ENCODE peak calls at places on chromosomes 7 and 10, in nine cellular contexts. One of them, this sample, is unnamed.

GRCh38 chr7:14924398-14924797 is 21.8 kb upstream of the DGKB start:
- DNase-seq in NCI-H1092: no peak
- DNase-seq in nucleus accumbens: no peak
- DNase-seq in ACHN: peak
- DNase-seq in GM23338: no peak
- DNase-seq in heart left ventricle: no peak
- DNase-seq in activated T-cell treated with anti-CD3 and anti-CD28 coated beads for 24 hours: no peak
- DNase-seq in NCI-H2107: no peak
- DNase-seq in dorsolateral prefrontal cortex: no peak
- DNase-seq in this sample: no peak

GRCh38 chr10:69902835-69903535 is 101.3 kb downstream of the COL13A1 start:
- DNase-seq in NCI-H1092: no peak
- DNase-seq in nucleus accumbens: no peak
- DNase-seq in heart left ventricle: no peak
- DNase-seq in GM23338: no peak
- DNase-seq in NCI-H2107: no peak
- DNase-seq in ACHN: no peak
- DNase-seq in activated T-cell treated with anti-CD3 and anti-CD28 coated beads for 24 hours: no peak
- DNase-seq in dorsolateral prefrontal cortex: no peak
- DNase-seq in this sample: no peak

GRCh38 chr10:1187151-1187854 is 131.1 kb downstream of the WDR37 start:
- DNase-seq in ACHN: no peak
- DNase-seq in heart left ventricle: peak
- DNase-seq in NCI-H1092: no peak
- DNase-seq in activated T-cell treated with anti-CD3 and anti-CD28 coated beads for 24 hours: no peak
- DNase-seq in nucleus accumbens: peak
- DNase-seq in GM23338: no peak
- DNase-seq in NCI-H2107: no peak
- DNase-seq in dorsolateral prefrontal cortex: peak
- DNase-seq in this sample: peak

GRCh38 chr7:36372156-36372555 is 17.5 kb upstream of the ANLN start:
- DNase-seq in activated T-cell treated with anti-CD3 and anti-CD28 coated beads for 24 hours: no peak
- DNase-seq in NCI-H1092: no peak
- DNase-seq in NCI-H2107: no peak
- DNase-seq in heart left ventricle: no peak
- DNase-seq in nucleus accumbens: no peak
- DNase-seq in dorsolateral prefrontal cortex: no peak
- DNase-seq in ACHN: no peak
- DNase-seq in GM23338: no peak
- DNase-seq in this sample: no peak

GRCh38 chr7:29564455-29565185 is 985 bp downstream of the PRR15 start:
- DNase-seq in NCI-H1092: peak
- DNase-seq in activated T-cell treated with anti-CD3 and anti-CD28 coated beads for 24 hours: no peak
- DNase-seq in ACHN: peak
- DNase-seq in GM23338: peak
- DNase-seq in dorsolateral prefrontal cortex: peak
- DNase-seq in heart left ventricle: peak
- DNase-seq in NCI-H2107: no peak
- DNase-seq in nucleus accumbens: no peak
- DNase-seq in this sample: peak

GRCh38 chr10:90968448-90969086 is 47.7 kb upstream of the ANKRD1 start:
- DNase-seq in ACHN: peak
- DNase-seq in activated T-cell treated with anti-CD3 and anti-CD28 coated beads for 24 hours: no peak
- DNase-seq in GM23338: no peak
- DNase-seq in nucleus accumbens: no peak
- DNase-seq in NCI-H2107: no peak
- DNase-seq in NCI-H1092: no peak
- DNase-seq in heart left ventricle: no peak
- DNase-seq in dorsolateral prefrontal cortex: no peak
- DNase-seq in this sample: no peak

GRCh38 chr7:107658467-107658866 is 2.2 kb upstream of the SLC26A4 start:
- DNase-seq in heart left ventricle: no peak
- DNase-seq in activated T-cell treated with anti-CD3 and anti-CD28 coated beads for 24 hours: no peak
- DNase-seq in GM23338: no peak
- DNase-seq in nucleus accumbens: no peak
- DNase-seq in NCI-H1092: no peak
- DNase-seq in dorsolateral prefrontal cortex: no peak
- DNase-seq in ACHN: no peak
- DNase-seq in NCI-H2107: no peak
- DNase-seq in this sample: no peak

GRCh38 chr7:31408120-31408729 is 67.7 kb upstream of the NEUROD6 start:
- DNase-seq in GM23338: no peak
- DNase-seq in activated T-cell treated with anti-CD3 and anti-CD28 coated beads for 24 hours: no peak
- DNase-seq in nucleus accumbens: no peak
- DNase-seq in ACHN: peak
- DNase-seq in NCI-H1092: no peak
- DNase-seq in NCI-H2107: no peak
- DNase-seq in dorsolateral prefrontal cortex: no peak
- DNase-seq in heart left ventricle: no peak
- DNase-seq in this sample: no peak

GRCh38 chr7:81822811-81823210 is 53.0 kb upstream of the HGF start:
- DNase-seq in NCI-H2107: no peak
- DNase-seq in nucleus accumbens: no peak
- DNase-seq in heart left ventricle: no peak
- DNase-seq in activated T-cell treated with anti-CD3 and anti-CD28 coated beads for 24 hours: no peak
- DNase-seq in GM23338: no peak
- DNase-seq in dorsolateral prefrontal cortex: no peak
- DNase-seq in NCI-H1092: no peak
- DNase-seq in ACHN: no peak
- DNase-seq in this sample: no peak

GRCh38 chr10:91424016-91424415 is 13.9 kb downstream of the HECTD2 start:
- DNase-seq in ACHN: peak
- DNase-seq in NCI-H2107: no peak
- DNase-seq in NCI-H1092: no peak
- DNase-seq in nucleus accumbens: no peak
- DNase-seq in activated T-cell treated with anti-CD3 and anti-CD28 coated beads for 24 hours: no peak
- DNase-seq in dorsolateral prefrontal cortex: no peak
- DNase-seq in heart left ventricle: no peak
- DNase-seq in GM23338: no peak
- DNase-seq in this sample: no peak

GRCh38 chr7:130888468-130888867 is 154.5 kb upstream of the KLF14 start:
- DNase-seq in heart left ventricle: no peak
- DNase-seq in nucleus accumbens: no peak
- DNase-seq in NCI-H2107: no peak
- DNase-seq in ACHN: no peak
- DNase-seq in activated T-cell treated with anti-CD3 and anti-CD28 coated beads for 24 hours: no peak
- DNase-seq in dorsolateral prefrontal cortex: no peak
- DNase-seq in NCI-H1092: no peak
- DNase-seq in GM23338: no peak
- DNase-seq in this sample: no peak

GRCh38 chr10:131312261-131312801 is 810 bp upstream of the TCERG1L start:
- DNase-seq in heart left ventricle: no peak
- DNase-seq in NCI-H1092: peak
- DNase-seq in NCI-H2107: peak
- DNase-seq in activated T-cell treated with anti-CD3 and anti-CD28 coated beads for 24 hours: no peak
- DNase-seq in GM23338: peak
- DNase-seq in dorsolateral prefrontal cortex: no peak
- DNase-seq in nucleus accumbens: no peak
- DNase-seq in ACHN: no peak
- DNase-seq in this sample: no peak

GRCh38 chr7:104805449-104806317 is 208.3 kb upstream of the KMT2E start:
- DNase-seq in activated T-cell treated with anti-CD3 and anti-CD28 coated beads for 24 hours: no peak
- DNase-seq in NCI-H1092: no peak
- DNase-seq in ACHN: no peak
- DNase-seq in dorsolateral prefrontal cortex: no peak
- DNase-seq in NCI-H2107: no peak
- DNase-seq in heart left ventricle: no peak
- DNase-seq in GM23338: no peak
- DNase-seq in nucleus accumbens: peak
- DNase-seq in this sample: no peak

GRCh38 chr7:38628630-38629385 is 2.4 kb downstream of the AMPH start:
- DNase-seq in NCI-H1092: no peak
- DNase-seq in nucleus accumbens: no peak
- DNase-seq in heart left ventricle: no peak
- DNase-seq in activated T-cell treated with anti-CD3 and anti-CD28 coated beads for 24 hours: no peak
- DNase-seq in dorsolateral prefrontal cortex: no peak
- DNase-seq in NCI-H2107: no peak
- DNase-seq in ACHN: no peak
- DNase-seq in GM23338: no peak
- DNase-seq in this sample: no peak

GRCh38 chr7:98165827-98166667 is 45.2 kb upstream of the BHLHA15 start:
- DNase-seq in dorsolateral prefrontal cortex: peak
- DNase-seq in NCI-H2107: peak
- DNase-seq in GM23338: peak
- DNase-seq in ACHN: peak
- DNase-seq in nucleus accumbens: no peak
- DNase-seq in NCI-H1092: peak
- DNase-seq in heart left ventricle: peak
- DNase-seq in activated T-cell treated with anti-CD3 and anti-CD28 coated beads for 24 hours: peak
- DNase-seq in this sample: no peak

GRCh38 chr10:119449760-119450461 is 92.6 kb downstream of the RGS10 start:
- DNase-seq in heart left ventricle: peak
- DNase-seq in NCI-H1092: no peak
- DNase-seq in activated T-cell treated with anti-CD3 and anti-CD28 coated beads for 24 hours: no peak
- DNase-seq in dorsolateral prefrontal cortex: no peak
- DNase-seq in NCI-H2107: peak
- DNase-seq in ACHN: peak
- DNase-seq in GM23338: no peak
- DNase-seq in nucleus accumbens: peak
- DNase-seq in this sample: no peak

GRCh38 chr7:137933270-137934017 is 68.4 kb downstream of the CREB3L2 start:
- DNase-seq in GM23338: no peak
- DNase-seq in NCI-H1092: no peak
- DNase-seq in ACHN: no peak
- DNase-seq in NCI-H2107: no peak
- DNase-seq in heart left ventricle: no peak
- DNase-seq in dorsolateral prefrontal cortex: no peak
- DNase-seq in nucleus accumbens: no peak
- DNase-seq in activated T-cell treated with anti-CD3 and anti-CD28 coated beads for 24 hours: no peak
- DNase-seq in this sample: no peak

GRCh38 chr10:124747745-124748144 is 3.6 kb upstream of the FAM53B start:
- DNase-seq in heart left ventricle: no peak
- DNase-seq in ACHN: no peak
- DNase-seq in nucleus accumbens: no peak
- DNase-seq in NCI-H2107: no peak
- DNase-seq in dorsolateral prefrontal cortex: no peak
- DNase-seq in activated T-cell treated with anti-CD3 and anti-CD28 coated beads for 24 hours: no peak
- DNase-seq in GM23338: no peak
- DNase-seq in NCI-H1092: no peak
- DNase-seq in this sample: no peak

GRCh38 chr10:12700557-12700874 is 301.0 kb downstream of the CCDC3 start:
- DNase-seq in ACHN: no peak
- DNase-seq in NCI-H2107: no peak
- DNase-seq in nucleus accumbens: no peak
- DNase-seq in GM23338: no peak
- DNase-seq in heart left ventricle: no peak
- DNase-seq in dorsolateral prefrontal cortex: no peak
- DNase-seq in activated T-cell treated with anti-CD3 and anti-CD28 coated beads for 24 hours: no peak
- DNase-seq in NCI-H1092: no peak
- DNase-seq in this sample: no peak

GRCh38 chr10:119688033-119688508 is 36.9 kb downstream of the BAG3 start:
- DNase-seq in dorsolateral prefrontal cortex: no peak
- DNase-seq in activated T-cell treated with anti-CD3 and anti-CD28 coated beads for 24 hours: no peak
- DNase-seq in heart left ventricle: no peak
- DNase-seq in ACHN: no peak
- DNase-seq in nucleus accumbens: no peak
- DNase-seq in NCI-H2107: no peak
- DNase-seq in GM23338: peak
- DNase-seq in NCI-H1092: no peak
- DNase-seq in this sample: no peak

GRCh38 chr7:107754642-107755041 is 10.7 kb downstream of the CBLL1 start:
- DNase-seq in NCI-H1092: no peak
- DNase-seq in NCI-H2107: no peak
- DNase-seq in dorsolateral prefrontal cortex: no peak
- DNase-seq in nucleus accumbens: no peak
- DNase-seq in activated T-cell treated with anti-CD3 and anti-CD28 coated beads for 24 hours: no peak
- DNase-seq in ACHN: peak
- DNase-seq in GM23338: no peak
- DNase-seq in heart left ventricle: no peak
- DNase-seq in this sample: no peak

GRCh38 chr7:121604627-121605296 is 208.7 kb upstream of the FAM3C start:
- DNase-seq in GM23338: no peak
- DNase-seq in ACHN: no peak
- DNase-seq in activated T-cell treated with anti-CD3 and anti-CD28 coated beads for 24 hours: no peak
- DNase-seq in dorsolateral prefrontal cortex: no peak
- DNase-seq in heart left ventricle: no peak
- DNase-seq in nucleus accumbens: no peak
- DNase-seq in NCI-H1092: no peak
- DNase-seq in NCI-H2107: no peak
- DNase-seq in this sample: no peak

GRCh38 chr7:33043434-33043833 is 19.1 kb downstream of the NT5C3A start:
- DNase-seq in NCI-H2107: no peak
- DNase-seq in GM23338: peak
- DNase-seq in heart left ventricle: no peak
- DNase-seq in nucleus accumbens: no peak
- DNase-seq in activated T-cell treated with anti-CD3 and anti-CD28 coated beads for 24 hours: no peak
- DNase-seq in NCI-H1092: no peak
- DNase-seq in dorsolateral prefrontal cortex: no peak
- DNase-seq in ACHN: no peak
- DNase-seq in this sample: no peak

GRCh38 chr7:94067506-94067905 is 63.4 kb upstream of the BET1 start:
- DNase-seq in heart left ventricle: no peak
- DNase-seq in dorsolateral prefrontal cortex: no peak
- DNase-seq in NCI-H1092: no peak
- DNase-seq in GM23338: no peak
- DNase-seq in ACHN: no peak
- DNase-seq in NCI-H2107: no peak
- DNase-seq in nucleus accumbens: no peak
- DNase-seq in activated T-cell treated with anti-CD3 and anti-CD28 coated beads for 24 hours: no peak
- DNase-seq in this sample: no peak

GRCh38 chr10:93393231-93393630 is 88.9 kb downstream of the MYOF start:
- DNase-seq in NCI-H2107: no peak
- DNase-seq in heart left ventricle: no peak
- DNase-seq in activated T-cell treated with anti-CD3 and anti-CD28 coated beads for 24 hours: no peak
- DNase-seq in dorsolateral prefrontal cortex: no peak
- DNase-seq in NCI-H1092: no peak
- DNase-seq in GM23338: no peak
- DNase-seq in nucleus accumbens: no peak
- DNase-seq in ACHN: no peak
- DNase-seq in this sample: no peak

GRCh38 chr10:113549856-113550255 is 3.0 kb upstream of the HABP2 start:
- DNase-seq in ACHN: no peak
- DNase-seq in NCI-H2107: no peak
- DNase-seq in heart left ventricle: no peak
- DNase-seq in dorsolateral prefrontal cortex: no peak
- DNase-seq in NCI-H1092: no peak
- DNase-seq in GM23338: no peak
- DNase-seq in nucleus accumbens: no peak
- DNase-seq in activated T-cell treated with anti-CD3 and anti-CD28 coated beads for 24 hours: no peak
- DNase-seq in this sample: no peak

GRCh38 chr7:34145603-34146002 is 240.3 kb downstream of the BMPER start:
- DNase-seq in activated T-cell treated with anti-CD3 and anti-CD28 coated beads for 24 hours: no peak
- DNase-seq in heart left ventricle: no peak
- DNase-seq in NCI-H1092: no peak
- DNase-seq in nucleus accumbens: no peak
- DNase-seq in dorsolateral prefrontal cortex: no peak
- DNase-seq in NCI-H2107: no peak
- DNase-seq in GM23338: no peak
- DNase-seq in ACHN: no peak
- DNase-seq in this sample: no peak

GRCh38 chr10:107081644-107082043 is 82.9 kb downstream of the SORCS1 start:
- DNase-seq in heart left ventricle: no peak
- DNase-seq in NCI-H2107: no peak
- DNase-seq in dorsolateral prefrontal cortex: no peak
- DNase-seq in nucleus accumbens: no peak
- DNase-seq in GM23338: no peak
- DNase-seq in ACHN: no peak
- DNase-seq in activated T-cell treated with anti-CD3 and anti-CD28 coated beads for 24 hours: no peak
- DNase-seq in NCI-H1092: no peak
- DNase-seq in this sample: no peak

GRCh38 chr10:97505152-97505551 is 6.4 kb downstream of the UBTD1 start:
- DNase-seq in GM23338: no peak
- DNase-seq in dorsolateral prefrontal cortex: no peak
- DNase-seq in ACHN: no peak
- DNase-seq in nucleus accumbens: no peak
- DNase-seq in heart left ventricle: no peak
- DNase-seq in NCI-H2107: no peak
- DNase-seq in activated T-cell treated with anti-CD3 and anti-CD28 coated beads for 24 hours: no peak
- DNase-seq in NCI-H1092: no peak
- DNase-seq in this sample: no peak

GRCh38 chr7:115102738-115103137 is 180.8 kb downstream of the MDFIC start:
- DNase-seq in NCI-H1092: no peak
- DNase-seq in activated T-cell treated with anti-CD3 and anti-CD28 coated beads for 24 hours: no peak
- DNase-seq in dorsolateral prefrontal cortex: no peak
- DNase-seq in ACHN: no peak
- DNase-seq in heart left ventricle: no peak
- DNase-seq in GM23338: no peak
- DNase-seq in nucleus accumbens: no peak
- DNase-seq in NCI-H2107: no peak
- DNase-seq in this sample: no peak

GRCh38 chr7:29563590-29564454 is at the start of gene PRR15:
- DNase-seq in GM23338: peak
- DNase-seq in nucleus accumbens: no peak
- DNase-seq in heart left ventricle: peak
- DNase-seq in dorsolateral prefrontal cortex: peak
- DNase-seq in ACHN: peak
- DNase-seq in NCI-H2107: peak
- DNase-seq in NCI-H1092: peak
- DNase-seq in activated T-cell treated with anti-CD3 and anti-CD28 coated beads for 24 hours: no peak
- DNase-seq in this sample: no peak